ENCODE peak calls at places on chromosomes 2 and 18, in five cellular contexts. R is endodermal cell; G is hepatocyte; J is HEK293T; K is stimulated activated naive CD4-positive, alpha-beta T cell. Y is an unnamed sample.

GRCh38 chr2:68253211-68254068 is 1.1 kb upstream of the PPP3R1 start:
- DNase-seq in R (no peak), G (peak), J (no peak), K (peak), Y (peak)

GRCh38 chr2:33069894-33070651 is 123.3 kb downstream of the LTBP1 start:
- DNase-seq in R (no peak), G (peak), J (no peak), K (no peak), Y (peak)

GRCh38 chr18:64639536-64639935 is 490.6 kb upstream of the LINC00305 start:
- DNase-seq in R (no peak), G (no peak), J (no peak), K (no peak), Y (no peak)

GRCh38 chr2:134344954-134345697 is 91.3 kb downstream of the MGAT5 start:
- DNase-seq in R (no peak), G (no peak), J (no peak), K (no peak), Y (no peak)

GRCh38 chr2:109645412-109646184 is 31.4 kb downstream of the SOWAHC start:
- DNase-seq in R (peak), G (no peak), J (no peak), K (no peak), Y (peak)

GRCh38 chr2:150224321-150224720 is 263.1 kb downstream of the RND3 start:
- DNase-seq in R (no peak), G (no peak), J (no peak), K (no peak), Y (no peak)

GRCh38 chr2:237464757-237465391 is 22.2 kb upstream of the MLPH start:
- DNase-seq in R (no peak), G (no peak), J (no peak), K (no peak), Y (no peak)

GRCh38 chr2:169961911-169962310 is 134.7 kb downstream of the UBR3 start:
- DNase-seq in R (no peak), G (no peak), J (no peak), K (no peak), Y (no peak)

GRCh38 chr2:104215269-104216161 is 638.4 kb upstream of the POU3F3 start:
- DNase-seq in R (peak), G (no peak), J (no peak), K (no peak), Y (no peak)

GRCh38 chr2:217680376-217680775 is 322.4 kb downstream of the TNS1 start:
- DNase-seq in R (peak), G (no peak), J (no peak), K (no peak), Y (no peak)

GRCh38 chr18:48993586-48993985 is 42.8 kb upstream of the SMAD7 start:
- DNase-seq in R (no peak), G (peak), J (no peak), K (no peak), Y (no peak)

GRCh38 chr2:99278793-99279291 is 22.2 kb downstream of the LYG1 start:
- DNase-seq in R (no peak), G (peak), J (no peak), K (no peak), Y (peak)

GRCh38 chr2:164742738-164743317 is 98.8 kb downstream of the COBLL1 start:
- DNase-seq in R (no peak), G (no peak), J (no peak), K (no peak), Y (peak)

GRCh38 chr18:29140590-29140989 is 963.7 kb upstream of the CDH2 start:
- DNase-seq in R (no peak), G (no peak), J (no peak), K (no peak), Y (no peak)

GRCh38 chr2:10538224-10538894 is 90.2 kb upstream of the ODC1 start:
- DNase-seq in R (no peak), G (no peak), J (no peak), K (no peak), Y (no peak)

GRCh38 chr2:18432999-18433398 is 127.5 kb downstream of the RDH14 start:
- DNase-seq in R (peak), G (peak), J (no peak), K (no peak), Y (no peak)

GRCh38 chr2:75002007-75002406 is 43.6 kb downstream of the POLE4 start:
- DNase-seq in R (no peak), G (peak), J (no peak), K (no peak), Y (peak)

GRCh38 chr2:72887032-72887835 is at the start of gene SPR:
- DNase-seq in R (peak), G (peak), J (peak), K (peak), Y (peak)

GRCh38 chr18:10241571-10241970 is 212.9 kb upstream of the APCDD1 start:
- DNase-seq in R (no peak), G (no peak), J (no peak), K (no peak), Y (no peak)

GRCh38 chr2:123688504-123688903 is 336.6 kb upstream of the CNTNAP5 start:
- DNase-seq in R (no peak), G (no peak), J (no peak), K (no peak), Y (no peak)

GRCh38 chr2:60840880-60841279 is 40.5 kb upstream of the REL start:
- DNase-seq in R (no peak), G (no peak), J (no peak), K (peak), Y (no peak)

GRCh38 chr2:176471949-176472348 is 202.7 kb downstream of the MTX2 start:
- DNase-seq in R (no peak), G (no peak), J (no peak), K (no peak), Y (no peak)

GRCh38 chr18:63090334-63090733 is 229.2 kb downstream of the BCL2 start:
- DNase-seq in R (no peak), G (peak), J (no peak), K (no peak), Y (no peak)

GRCh38 chr2:213187833-213188532 is 36.6 kb upstream of the IKZF2 start:
- DNase-seq in R (peak), G (peak), J (no peak), K (no peak), Y (peak)

GRCh38 chr18:47160256-47160655 is 10.0 kb upstream of the HDHD2 start:
- DNase-seq in R (no peak), G (no peak), J (no peak), K (no peak), Y (no peak)

GRCh38 chr18:42274488-42275137 is 319.6 kb downstream of the PIK3C3 start:
- DNase-seq in R (peak), G (peak), J (no peak), K (no peak), Y (peak)

GRCh38 chr2:45497355-45497754 is 113.7 kb downstream of the SRBD1 start:
- DNase-seq in R (no peak), G (peak), J (no peak), K (no peak), Y (no peak)

GRCh38 chr2:105768961-105769452 is 24.3 kb downstream of the NCK2 start:
- DNase-seq in R (no peak), G (peak), J (no peak), K (no peak), Y (no peak)

GRCh38 chr18:59646946-59647307 is 50.3 kb downstream of the CCBE1 start:
- DNase-seq in R (no peak), G (no peak), J (no peak), K (no peak), Y (no peak)

GRCh38 chr18:35641916-35642315 is 60.4 kb downstream of the GALNT1 start:
- DNase-seq in R (no peak), G (no peak), J (no peak), K (no peak), Y (no peak)

GRCh38 chr18:24616638-24617037 is 156.2 kb downstream of the HRH4 start:
- DNase-seq in R (no peak), G (no peak), J (no peak), K (no peak), Y (no peak)

GRCh38 chr2:103161456-103162289 is 399.8 kb downstream of the TMEM182 start:
- DNase-seq in R (peak), G (peak), J (peak), K (no peak), Y (peak)

GRCh38 chr2:153416071-153416470 is 62.5 kb downstream of the RPRM start:
- DNase-seq in R (no peak), G (no peak), J (no peak), K (no peak), Y (no peak)

GRCh38 chr2:234450431-234451095 is 46.3 kb downstream of the ARL4C start:
- DNase-seq in R (no peak), G (no peak), J (no peak), K (peak), Y (no peak)

GRCh38 chr2:64932327-64933216 is 56.6 kb upstream of the SLC1A4 start:
- DNase-seq in R (no peak), G (no peak), J (no peak), K (no peak), Y (no peak)

GRCh38 chr2:23120161-23120560 is 264.8 kb upstream of the KLHL29 start:
- DNase-seq in R (no peak), G (no peak), J (no peak), K (no peak), Y (no peak)

GRCh38 chr2:64214281-64215115 is 70.3 kb upstream of the PELI1 start:
- DNase-seq in R (no peak), G (no peak), J (no peak), K (peak), Y (no peak)

Y was measured in HepG2.